ENCODE peak calls at places on chromosomes 4 and X, in ten cellular contexts. Z is tibial nerve; V is coronary artery; X is NCI-H1436; B is stimulated activated CD4-positive, alpha-beta T cell treated with anti-CD3 and anti-CD28 coated beads, Interleukin-15, amount 100 ng/mL, for 1 hour; P is ACHN; J is activated T-helper 1 cell treated with anti-CD3 and anti-CD28 coated beads, Interleukin-2, amount 50 U/mL, for 16 hours; Q is anterior cingulate cortex; O is GM12865; C is stimulated activated CD8-positive, alpha-beta memory T cell treated with anti-CD3 and anti-CD28 coated beads, Interleukin-15, amount 100 ng/mL, for 24 hours. I is an unnamed sample.

GRCh38 chr4:87920478-87920877 is 55.0 kb upstream of the SPP1 start:
- DNase-seq in Z (no peak), V (no peak), X (no peak), B (no peak), P (no peak), J (no peak), Q (no peak), O (no peak), C (no peak), I (no peak)

GRCh38 chr4:20428410-20429160 is 176.9 kb downstream of the SLIT2 start:
- DNase-seq in Z (no peak), V (no peak), X (no peak), B (no peak), P (peak), J (no peak), Q (no peak), O (peak), C (no peak), I (no peak)

GRCh38 chrX:43349363-43349762 is 306.7 kb upstream of the MAOA start:
- DNase-seq in Z (no peak), V (no peak), X (no peak), B (no peak), P (peak), J (peak), Q (no peak), O (peak), C (no peak), I (no peak)

GRCh38 chrX:120768681-120769080 is 107.0 kb downstream of the CT47B1 start:
- DNase-seq in Z (no peak), V (no peak), X (no peak), B (no peak), P (no peak), J (no peak), Q (no peak), O (no peak), C (no peak), I (no peak)

GRCh38 chr4:108738307-108738706 is 24.5 kb downstream of the ETNPPL start:
- DNase-seq in Z (no peak), V (no peak), X (no peak), B (no peak), P (no peak), J (no peak), Q (no peak), O (no peak), C (no peak), I (no peak)

GRCh38 chrX:139720136-139720535 is 12.2 kb upstream of the MCF2 start:
- DNase-seq in Z (no peak), V (no peak), X (no peak), B (no peak), P (peak), J (no peak), Q (no peak), O (no peak), C (no peak), I (no peak)

GRCh38 chrX:20498851-20499635 is 232.3 kb upstream of the RPS6KA3 start:
- DNase-seq in Z (no peak), V (no peak), X (no peak), B (no peak), P (no peak), J (no peak), Q (no peak), O (no peak), C (no peak), I (no peak)

GRCh38 chr4:108210989-108211725 is 42.4 kb upstream of the LEF1 start:
- DNase-seq in Z (no peak), V (no peak), X (no peak), B (no peak), P (no peak), J (no peak), Q (no peak), O (no peak), C (no peak), I (no peak)

GRCh38 chrX:151084454-151084853 is 91.9 kb upstream of the GPR50 start:
- DNase-seq in Z (no peak), V (no peak), X (no peak), B (no peak), P (no peak), J (no peak), Q (no peak), O (no peak), C (no peak), I (peak)

GRCh38 chrX:20670611-20671010 is 403.9 kb upstream of the RPS6KA3 start:
- DNase-seq in Z (no peak), V (no peak), X (no peak), B (no peak), P (no peak), J (no peak), Q (no peak), O (peak), C (no peak), I (no peak)

GRCh38 chrX:12962041-12962504 is 12.8 kb upstream of the TMSB4X start:
- DNase-seq in Z (no peak), V (no peak), X (no peak), B (no peak), P (no peak), J (no peak), Q (no peak), O (no peak), C (no peak), I (no peak)

GRCh38 chr4:4613641-4614286 is 71.9 kb upstream of the STX18 start:
- DNase-seq in Z (no peak), V (peak), X (no peak), B (no peak), P (no peak), J (no peak), Q (no peak), O (no peak), C (no peak), I (no peak)

GRCh38 chr4:161817822-161818412 is 345.9 kb downstream of the FSTL5 start:
- DNase-seq in Z (no peak), V (no peak), X (no peak), B (no peak), P (no peak), J (no peak), Q (no peak), O (no peak), C (no peak), I (no peak)

GRCh38 chrX:72045552-72046277 is 86.0 kb downstream of the RTL5 start:
- DNase-seq in Z (no peak), V (peak), X (peak), B (no peak), P (no peak), J (no peak), Q (no peak), O (no peak), C (no peak), I (no peak)

GRCh38 chr4:7067147-7067522 is 729 bp downstream of the GRPEL1 start:
- DNase-seq in Z (no peak), V (no peak), X (no peak), B (peak), P (no peak), J (peak), Q (no peak), O (no peak), C (peak), I (no peak)

GRCh38 chrX:67610282-67610681 is 66.5 kb downstream of the AR start:
- DNase-seq in Z (no peak), V (no peak), X (no peak), B (no peak), P (no peak), J (no peak), Q (no peak), O (peak), C (no peak), I (no peak)

GRCh38 chr4:139465922-139466321 is 12.0 kb downstream of the RAB33B start:
- DNase-seq in Z (no peak), V (no peak), X (no peak), B (no peak), P (no peak), J (no peak), Q (no peak), O (no peak), C (no peak), I (no peak)

GRCh38 chrX:86047174-86047991 is at the start of gene CHM:
- DNase-seq in Z (peak), V (peak), X (no peak), B (peak), P (peak), J (peak), Q (no peak), O (peak), C (peak), I (peak)

GRCh38 chr4:125357675-125358074 is 42.9 kb downstream of the FAT4 start:
- DNase-seq in Z (no peak), V (no peak), X (no peak), B (no peak), P (no peak), J (no peak), Q (no peak), O (no peak), C (no peak), I (no peak)

GRCh38 chrX:115233497-115234219 is at the start of gene LRCH2:
- DNase-seq in Z (peak), V (no peak), X (no peak), B (no peak), P (no peak), J (no peak), Q (peak), O (no peak), C (no peak), I (peak)

GRCh38 chr4:98448923-98449322 is 187.7 kb downstream of the RAP1GDS1 start:
- DNase-seq in Z (no peak), V (no peak), X (no peak), B (no peak), P (no peak), J (no peak), Q (no peak), O (peak), C (no peak), I (no peak)

GRCh38 chr4:36399762-36400353 is 118.4 kb downstream of the DTHD1 start:
- DNase-seq in Z (no peak), V (no peak), X (no peak), B (no peak), P (peak), J (peak), Q (no peak), O (peak), C (no peak), I (no peak)

GRCh38 chr4:85142451-85142850 is 176.0 kb upstream of the WDFY3 start:
- DNase-seq in Z (no peak), V (no peak), X (no peak), B (no peak), P (no peak), J (no peak), Q (no peak), O (no peak), C (no peak), I (no peak)

GRCh38 chr4:105963461-105964400 is 68.5 kb downstream of the NPNT start:
- DNase-seq in Z (no peak), V (no peak), X (no peak), B (no peak), P (no peak), J (no peak), Q (no peak), O (no peak), C (no peak), I (no peak)

GRCh38 chrX:135425566-135425965 is 3.8 kb downstream of the SMIM10L2A start:
- DNase-seq in Z (no peak), V (no peak), X (no peak), B (no peak), P (no peak), J (no peak), Q (no peak), O (no peak), C (no peak), I (no peak)

GRCh38 chr4:153267915-153268694 is 63.9 kb downstream of the TRIM2 start:
- DNase-seq in Z (no peak), V (no peak), X (no peak), B (no peak), P (no peak), J (no peak), Q (no peak), O (no peak), C (no peak), I (no peak)

GRCh38 chr4:123398151-123398802 is 1.7 kb downstream of the SPRY1 start:
- DNase-seq in Z (peak), V (peak), X (peak), B (peak), P (peak), J (peak), Q (peak), O (peak), C (peak), I (peak)

GRCh38 chr4:77193511-77194236 is 36.7 kb downstream of the CCNG2 start:
- DNase-seq in Z (peak), V (no peak), X (no peak), B (peak), P (no peak), J (peak), Q (no peak), O (peak), C (peak), I (no peak)

GRCh38 chrX:129836827-129837226 is 6.9 kb downstream of the ZDHHC9 start:
- DNase-seq in Z (no peak), V (no peak), X (no peak), B (no peak), P (no peak), J (no peak), Q (no peak), O (no peak), C (no peak), I (no peak)

GRCh38 chr4:179867300-179867878 is 2375.8 kb upstream of the TENM3 start:
- DNase-seq in Z (no peak), V (no peak), X (peak), B (no peak), P (peak), J (no peak), Q (peak), O (peak), C (no peak), I (no peak)

GRCh38 chr4:2954358-2955185 is 8.6 kb downstream of the NOP14 start:
- DNase-seq in Z (no peak), V (peak), X (no peak), B (no peak), P (no peak), J (no peak), Q (no peak), O (peak), C (no peak), I (no peak)

GRCh38 chr4:7066006-7066405 is 1.9 kb downstream of the GRPEL1 start:
- DNase-seq in Z (no peak), V (no peak), X (no peak), B (no peak), P (no peak), J (no peak), Q (no peak), O (no peak), C (no peak), I (no peak)

GRCh38 chr4:80788798-80789197 is 241.7 kb upstream of the BMP3 start:
- DNase-seq in Z (no peak), V (no peak), X (no peak), B (no peak), P (no peak), J (no peak), Q (no peak), O (no peak), C (no peak), I (no peak)

GRCh38 chr4:140928880-140929279 is 172.7 kb upstream of the TBC1D9 start:
- DNase-seq in Z (no peak), V (no peak), X (no peak), B (no peak), P (no peak), J (no peak), Q (no peak), O (no peak), C (no peak), I (no peak)

GRCh38 chrX:54920610-54921426 is at the start of gene TRO:
- DNase-seq in Z (no peak), V (no peak), X (peak), B (no peak), P (peak), J (no peak), Q (no peak), O (no peak), C (no peak), I (no peak)

GRCh38 chr4:1466034-1466960 is 60.1 kb upstream of the NKX1-1 start:
- DNase-seq in Z (no peak), V (no peak), X (no peak), B (no peak), P (no peak), J (no peak), Q (no peak), O (no peak), C (no peak), I (peak)

GRCh38 chr4:4990329-4990728 is 28.9 kb downstream of the CYTL1 start:
- DNase-seq in Z (no peak), V (no peak), X (no peak), B (no peak), P (no peak), J (no peak), Q (no peak), O (no peak), C (no peak), I (peak)

GRCh38 chr4:73309211-73309610 is 50.6 kb upstream of the ANKRD17 start:
- DNase-seq in Z (no peak), V (no peak), X (no peak), B (no peak), P (no peak), J (no peak), Q (no peak), O (no peak), C (no peak), I (no peak)

GRCh38 chr4:37885496-37885895 is 5.4 kb upstream of the TBC1D1 start:
- DNase-seq in Z (no peak), V (no peak), X (no peak), B (no peak), P (no peak), J (no peak), Q (no peak), O (no peak), C (no peak), I (no peak)